ENCODE peak calls at places on chromosomes 13 and 19, in six cellular contexts. N is vagina, V is fibroblast of lung, U is AG09309, A is brain microvascular endothelial cell, G is colonic mucosa. R is an unnamed sample.

GRCh38 chr13:101019126-101019525 is 344.5 kb upstream of the TMTC4 start:
- DNase-seq in N (no peak), V (peak), U (no peak), A (no peak), G (no peak), R (no peak)

GRCh38 chr19:42253245-42254082 is 1.5 kb downstream of the ERF start:
- DNase-seq in N (no peak), V (peak), U (no peak), A (no peak), G (peak), R (peak)

GRCh38 chr13:26406791-26407190 is 150.7 kb upstream of the WASF3 start:
- DNase-seq in N (no peak), V (no peak), U (no peak), A (no peak), G (no peak), R (no peak)

GRCh38 chr13:98963917-98964316 is 13.9 kb downstream of the DOCK9 start:
- DNase-seq in N (no peak), V (no peak), U (no peak), A (no peak), G (no peak), R (no peak)

GRCh38 chr13:46146898-46147297 is 35.1 kb downstream of the LCP1 start:
- DNase-seq in N (no peak), V (no peak), U (no peak), A (peak), G (no peak), R (no peak)

GRCh38 chr19:5667751-5668271 is 12.5 kb downstream of the MICOS13 start:
- DNase-seq in N (no peak), V (no peak), U (no peak), A (no peak), G (no peak), R (no peak)

GRCh38 chr19:47107201-47107952 is 6.2 kb downstream of the ZC3H4 start:
- DNase-seq in N (no peak), V (no peak), U (no peak), A (no peak), G (peak), R (no peak)

GRCh38 chr19:5186293-5187050 is 154.1 kb downstream of the PTPRS start:
- DNase-seq in N (no peak), V (peak), U (peak), A (peak), G (no peak), R (peak)

GRCh38 chr13:21688056-21688455 is 17.2 kb downstream of the FGF9 start:
- DNase-seq in N (no peak), V (no peak), U (no peak), A (no peak), G (no peak), R (no peak)

GRCh38 chr13:48403151-48403631 is 9.7 kb downstream of the LPAR6 start:
- DNase-seq in N (no peak), V (no peak), U (no peak), A (no peak), G (no peak), R (no peak)

GRCh38 chr13:95182570-95183285 is 118.5 kb downstream of the ABCC4 start:
- DNase-seq in N (no peak), V (no peak), U (no peak), A (no peak), G (no peak), R (no peak)

GRCh38 chr19:48569814-48570213 is 17.8 kb downstream of the SULT2B1 start:
- DNase-seq in N (no peak), V (peak), U (no peak), A (no peak), G (no peak), R (no peak)

GRCh38 chr13:74767031-74767430 is 632.8 kb upstream of the KLF12 start:
- DNase-seq in N (no peak), V (peak), U (peak), A (peak), G (no peak), R (no peak)

GRCh38 chr19:9431475-9431874 is 3.9 kb downstream of the ZNF266 start:
- DNase-seq in N (no peak), V (no peak), U (no peak), A (peak), G (peak), R (no peak)

GRCh38 chr13:20174656-20175405 is 14.0 kb upstream of the GJA3 start:
- DNase-seq in N (no peak), V (peak), U (peak), A (peak), G (peak), R (peak)

GRCh38 chr19:7355151-7355845 is 6.6 kb downstream of the ARHGEF18 start:
- DNase-seq in N (no peak), V (peak), U (peak), A (no peak), G (no peak), R (no peak)

GRCh38 chr19:55216461-55217198 is 7.3 kb upstream of the PTPRH start:
- DNase-seq in N (no peak), V (peak), U (peak), A (peak), G (peak), R (peak)

GRCh38 chr13:44969858-44970484 is 19.3 kb downstream of the NUFIP1 start:
- DNase-seq in N (no peak), V (peak), U (peak), A (peak), G (no peak), R (no peak)

GRCh38 chr19:47895165-47895782 is 9.2 kb upstream of the SULT2A1 start:
- DNase-seq in N (no peak), V (no peak), U (no peak), A (no peak), G (no peak), R (no peak)

GRCh38 chr13:101152184-101152583 is 264.1 kb downstream of the NALCN start:
- DNase-seq in N (no peak), V (no peak), U (no peak), A (no peak), G (no peak), R (no peak)

GRCh38 chr13:95457294-95457693 is 95.2 kb upstream of the CLDN10 start:
- DNase-seq in N (no peak), V (no peak), U (no peak), A (peak), G (no peak), R (no peak)

GRCh38 chr13:36359301-36359950 is 13.2 kb upstream of the SPART start:
- DNase-seq in N (no peak), V (no peak), U (no peak), A (no peak), G (no peak), R (no peak)

GRCh38 chr19:20197747-20198146 is 30.7 kb downstream of the ZNF486 start:
- DNase-seq in N (no peak), V (no peak), U (no peak), A (no peak), G (no peak), R (no peak)

GRCh38 chr19:39765091-39766076 is 13.3 kb upstream of the LEUTX start:
- DNase-seq in N (no peak), V (peak), U (no peak), A (peak), G (peak), R (no peak)

GRCh38 chr19:49681830-49682229 is 4.8 kb downstream of the PRMT1 start:
- DNase-seq in N (no peak), V (no peak), U (no peak), A (no peak), G (no peak), R (no peak)

GRCh38 chr19:34173145-34173956 is 1.0 kb downstream of the LSM14A start:
- DNase-seq in N (no peak), V (peak), U (no peak), A (no peak), G (peak), R (peak)

GRCh38 chr19:5683177-5683886 is 2.5 kb downstream of the HSD11B1L start:
- DNase-seq in N (no peak), V (no peak), U (no peak), A (no peak), G (no peak), R (no peak)

GRCh38 chr13:105436946-105437345 is 1098.5 kb downstream of the EFNB2 start:
- DNase-seq in N (no peak), V (peak), U (no peak), A (no peak), G (no peak), R (no peak)

GRCh38 chr19:54336893-54337857 is 1.8 kb downstream of the LILRA4 start:
- DNase-seq in N (peak), V (no peak), U (no peak), A (no peak), G (no peak), R (peak)

GRCh38 chr19:17669419-17669818 is 18.7 kb downstream of the UNC13A start:
- DNase-seq in N (no peak), V (no peak), U (no peak), A (no peak), G (no peak), R (no peak)

GRCh38 chr13:76293346-76293745 is 592.9 kb downstream of the KCTD12 start:
- DNase-seq in N (no peak), V (peak), U (peak), A (no peak), G (no peak), R (no peak)

GRCh38 chr19:48147597-48148175 is 22.5 kb downstream of the LIG1 start:
- DNase-seq in N (no peak), V (no peak), U (no peak), A (no peak), G (no peak), R (no peak)

GRCh38 chr13:23871616-23872220 is 17.5 kb downstream of the MIPEP start:
- DNase-seq in N (no peak), V (peak), U (no peak), A (no peak), G (no peak), R (no peak)

GRCh38 chr13:60837806-60838205 is 440.8 kb downstream of the TDRD3 start:
- DNase-seq in N (no peak), V (peak), U (no peak), A (no peak), G (no peak), R (no peak)

GRCh38 chr13:107866666-107867623 is 348.4 kb downstream of the LIG4 start:
- DNase-seq in N (no peak), V (peak), U (no peak), A (no peak), G (no peak), R (no peak)

GRCh38 chr19:55485439-55486011 is 537 bp downstream of the NAT14 start:
- DNase-seq in N (no peak), V (no peak), U (no peak), A (no peak), G (no peak), R (no peak)

GRCh38 chr19:43354305-43354627 is 780 bp downstream of the CD177 start:
- DNase-seq in N (no peak), V (no peak), U (no peak), A (no peak), G (no peak), R (no peak)

GRCh38 chr13:77290342-77290741 is 36.6 kb downstream of the MYCBP2 start:
- DNase-seq in N (no peak), V (no peak), U (no peak), A (no peak), G (no peak), R (no peak)

GRCh38 chr13:29707876-29708543 is 112.5 kb upstream of the SLC7A1 start:
- DNase-seq in N (peak), V (peak), U (peak), A (peak), G (peak), R (no peak)

GRCh38 chr13:79765331-79765730 is 284.4 kb downstream of the NDFIP2 start:
- DNase-seq in N (no peak), V (no peak), U (no peak), A (no peak), G (no peak), R (no peak)

GRCh38 chr13:79770056-79770455 is 289.1 kb downstream of the NDFIP2 start:
- DNase-seq in N (no peak), V (no peak), U (no peak), A (no peak), G (no peak), R (no peak)

GRCh38 chr13:79772811-79773210 is 291.9 kb downstream of the NDFIP2 start:
- DNase-seq in N (no peak), V (no peak), U (no peak), A (no peak), G (no peak), R (no peak)

GRCh38 chr13:79771493-79771892 is 290.5 kb downstream of the NDFIP2 start:
- DNase-seq in N (no peak), V (no peak), U (no peak), A (no peak), G (no peak), R (no peak)

DNA sequence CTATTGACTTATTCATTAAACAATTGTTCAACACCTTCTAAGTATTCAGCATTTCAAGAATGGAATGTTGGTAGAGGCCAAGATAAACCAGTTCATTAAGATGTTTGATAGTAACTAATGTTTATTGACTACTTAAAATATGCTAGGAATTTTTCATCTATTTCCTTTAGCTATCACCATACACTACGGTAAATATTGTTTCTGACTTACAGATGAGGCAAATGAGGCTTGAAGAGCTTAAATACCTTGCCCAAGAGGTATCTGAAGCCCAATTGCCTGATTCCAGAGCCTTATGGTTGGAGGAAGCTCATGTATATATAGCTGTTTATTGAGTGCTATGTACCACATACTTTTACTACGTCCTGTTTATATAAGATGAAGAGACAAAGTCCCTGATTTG is 286.2 kb downstream of the NDFIP2 start:
- DNase-seq in N (no peak), V (peak), U (no peak), A (no peak), G (no peak), R (no peak)
- H3K4me3 ChIP-seq in N (no peak), V (no peak), U (no peak), A (no peak), G (no peak), R (no peak)

DNA sequence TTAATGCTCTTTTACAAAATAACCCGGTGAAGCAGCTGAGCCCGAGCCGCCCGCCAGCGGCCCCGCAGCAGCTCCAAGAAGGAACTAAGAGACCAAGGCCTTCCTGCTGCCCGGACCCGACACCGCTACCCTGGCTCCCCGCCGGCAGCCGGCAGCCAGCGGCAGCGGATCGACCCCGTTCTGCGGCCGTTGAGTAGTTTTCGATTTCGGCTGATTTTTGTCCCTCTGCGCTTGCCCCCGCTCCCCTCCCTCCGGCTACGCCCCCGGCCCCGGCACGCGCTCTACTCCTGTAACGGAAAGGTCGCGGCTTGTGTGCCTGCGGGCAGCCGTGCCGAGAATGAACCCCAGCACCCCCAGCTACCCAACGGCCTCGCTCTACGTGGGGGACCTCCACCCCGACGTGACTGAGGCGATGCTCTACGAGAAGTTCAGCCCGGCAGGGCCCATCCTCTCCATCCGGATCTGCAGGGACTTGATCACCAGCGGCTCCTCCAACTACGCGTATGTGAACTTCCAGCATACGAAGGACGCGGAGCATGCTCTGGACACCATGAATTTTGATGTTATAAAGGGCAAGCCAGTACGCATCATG is at the start of gene PABPC3:
- DNase-seq in N (no peak), V (no peak), U (no peak), A (no peak), G (no peak), R (no peak)
- H3K4me3 ChIP-seq in N (no peak), V (no peak), U (peak), A (peak), G (no peak), R (no peak)

DNA sequence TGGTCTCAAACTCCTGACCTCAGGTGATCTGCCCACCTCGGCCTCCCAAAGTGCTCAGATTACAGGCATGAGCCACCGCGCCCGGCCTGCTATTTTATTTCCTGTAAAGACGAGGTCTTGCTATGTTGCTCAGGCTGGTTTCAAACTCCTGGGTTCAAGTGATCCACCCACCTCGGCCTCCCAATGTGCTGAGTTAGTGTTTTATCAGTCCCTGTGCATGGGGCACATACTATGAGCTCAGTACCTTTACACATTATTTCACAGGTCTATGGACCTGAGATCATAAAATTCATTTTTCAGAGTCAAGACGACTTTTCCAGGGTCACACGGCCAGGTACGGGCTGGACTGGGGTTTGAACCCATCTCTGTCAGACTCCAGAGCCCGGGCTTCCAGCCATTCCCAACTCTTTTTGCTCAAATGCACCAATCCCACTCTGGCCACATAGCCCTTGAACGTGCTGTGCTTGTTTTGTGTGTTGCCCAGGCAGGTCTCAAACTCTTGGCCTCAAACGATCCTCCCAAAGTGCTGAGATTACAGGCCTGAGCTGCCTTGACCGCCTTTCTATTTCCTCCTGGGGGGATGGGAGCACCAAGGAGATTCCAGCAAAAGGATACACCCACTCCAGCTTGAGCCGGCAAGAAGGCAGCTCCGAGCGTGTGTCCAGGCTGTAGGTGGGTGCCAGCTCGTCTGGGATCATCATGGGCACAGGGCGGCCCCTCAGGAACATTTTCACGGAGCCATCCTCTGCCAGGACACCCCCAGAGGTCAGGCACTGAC is 1.1 kb downstream of the EML2 start:
- DNase-seq in N (no peak), V (peak), U (no peak), A (peak), G (peak), R (no peak)
- H3K4me3 ChIP-seq in N (peak), V (peak), U (peak), A (peak), G (peak), R (no peak)

DNA sequence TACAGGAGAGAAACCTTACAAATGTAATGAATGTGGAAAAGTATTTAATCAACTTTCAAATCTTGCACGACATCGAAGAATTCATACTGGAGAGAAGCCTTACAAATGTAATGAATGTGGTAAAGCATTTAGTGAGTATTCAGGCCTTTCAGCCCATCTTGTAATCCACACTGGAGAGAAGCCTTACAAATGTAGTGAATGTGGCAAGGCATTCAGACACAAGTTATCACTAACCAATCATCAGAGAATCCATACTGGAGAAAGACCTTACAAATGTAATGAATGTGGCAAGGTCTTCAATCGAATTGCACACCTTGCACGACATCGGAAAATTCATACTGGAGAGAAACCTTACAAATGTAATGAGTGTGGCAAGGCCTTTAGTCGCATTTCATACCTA is 13.6 kb upstream of the ZNF610 start:
- DNase-seq in N (no peak), V (no peak), U (no peak), A (no peak), G (no peak), R (no peak)
- H3K4me3 ChIP-seq in N (no peak), V (no peak), U (no peak), A (no peak), G (no peak), R (no peak)

DNA sequence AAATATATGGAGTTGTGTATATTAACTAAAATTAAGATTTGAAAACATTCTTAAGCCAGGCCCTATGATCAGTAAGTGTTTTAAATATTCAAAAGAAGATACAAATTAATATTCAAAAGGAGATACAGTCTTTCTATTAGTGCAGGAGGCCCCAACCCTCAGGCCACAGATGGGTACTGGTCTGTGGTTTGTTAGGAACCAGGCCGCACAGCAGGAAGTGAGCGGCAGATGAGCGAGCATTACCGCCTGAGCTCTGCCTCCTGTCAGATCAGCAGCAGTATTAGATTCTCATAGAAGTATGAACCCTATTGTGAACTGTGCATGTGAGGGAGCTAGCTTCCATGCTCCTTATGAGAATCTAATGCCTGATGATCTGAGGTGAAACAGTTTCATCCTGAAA is 232.9 kb downstream of the FOXO1 start:
- DNase-seq in N (no peak), V (no peak), U (no peak), A (no peak), G (no peak), R (no peak)
- H3K4me3 ChIP-seq in N (no peak), V (no peak), U (no peak), A (no peak), G (no peak), R (no peak)